ENCODE peak calls at places on chromosomes 6 and 20, in ten cellular contexts. J is retinal pigment epithelial cell, Q is Peyer's patch, E is GM12864, L is upper lobe of right lung, X is cardiac fibroblast, W is heart right ventricle, I is psoas muscle, S is breast epithelium, Y is astrocyte of the spinal cord. M is an unnamed sample.
A peak's percentile ranks its signal among the peaks of the same experiment; 100 is the strongest.

GRCh38 chr6:113461153-113461897 is 395.8 kb upstream of the MARCKS start:
- DNase-seq in E (no peak), W (no peak), J (no peak), Y (no peak), S (no peak), I (no peak), L (no peak), X (peak; percentile 44), Q (no peak), M (no peak)

GRCh38 chr20:43404880-43405279 is 52.8 kb upstream of the SRSF6 start:
- DNase-seq in Q (no peak), I (no peak), S (no peak), Y (no peak), X (peak; percentile 24), J (no peak), W (no peak), E (no peak), L (no peak), M (no peak)

GRCh38 chr6:54846857-54847721 is 518 bp downstream of the FAM83B start:
- DNase-seq in Q (no peak), I (no peak), Y (no peak), W (peak; percentile 19), X (no peak), L (no peak), S (no peak), J (no peak), E (no peak), M (no peak)

GRCh38 chr6:158472453-158472852 is 87.4 kb upstream of the TMEM181 start:
- DNase-seq in S (no peak), W (no peak), J (no peak), L (no peak), Y (no peak), E (no peak), Q (no peak), X (no peak), I (no peak), M (no peak)

GRCh38 chr6:139161169-139161568 is 26.3 kb downstream of the HECA start:
- DNase-seq in Y (peak; percentile 75), X (peak; percentile 53), I (no peak), L (no peak), S (no peak), W (no peak), E (no peak), Q (peak; percentile 64), J (no peak), M (no peak)

GRCh38 chr6:108091288-108091687 is 16.7 kb upstream of the OSTM1 start:
- DNase-seq in L (no peak), E (no peak), Y (no peak), S (no peak), Q (no peak), J (no peak), W (no peak), I (no peak), X (no peak), M (no peak)

GRCh38 chr6:137958809-137959565 is 91.9 kb downstream of the TNFAIP3 start:
- DNase-seq in I (no peak), Y (no peak), J (no peak), X (peak; percentile 84), Q (no peak), E (no peak), W (no peak), L (no peak), S (no peak), M (peak; percentile 28)

GRCh38 chr6:170297577-170298330 is 6.9 kb upstream of the DLL1 start:
- DNase-seq in E (no peak), X (no peak), L (no peak), Q (no peak), W (no peak), I (no peak), J (no peak), Y (no peak), S (no peak), M (no peak)

GRCh38 chr6:33212857-33213165 is 4.5 kb downstream of the RING1 start:
- DNase-seq in W (no peak), E (no peak), Q (no peak), J (no peak), Y (no peak), S (no peak), X (peak; percentile 14), I (no peak), L (no peak), M (no peak)

GRCh38 chr6:33209856-33210255 is 1.6 kb downstream of the RING1 start:
- DNase-seq in Q (no peak), S (no peak), W (no peak), E (no peak), X (no peak), L (no peak), J (no peak), Y (no peak), I (no peak), M (no peak)

GRCh38 chr6:33213166-33213988 is 5.1 kb downstream of the RING1 start:
- DNase-seq in W (no peak), E (no peak), L (no peak), S (no peak), J (no peak), Q (no peak), X (peak; percentile 16), I (no peak), Y (no peak), M (no peak)

GRCh38 chr6:33211136-33211535 is 2.8 kb downstream of the RING1 start:
- DNase-seq in W (no peak), E (no peak), Q (no peak), Y (no peak), J (no peak), L (no peak), X (no peak), I (no peak), S (no peak), M (no peak)

DNA sequence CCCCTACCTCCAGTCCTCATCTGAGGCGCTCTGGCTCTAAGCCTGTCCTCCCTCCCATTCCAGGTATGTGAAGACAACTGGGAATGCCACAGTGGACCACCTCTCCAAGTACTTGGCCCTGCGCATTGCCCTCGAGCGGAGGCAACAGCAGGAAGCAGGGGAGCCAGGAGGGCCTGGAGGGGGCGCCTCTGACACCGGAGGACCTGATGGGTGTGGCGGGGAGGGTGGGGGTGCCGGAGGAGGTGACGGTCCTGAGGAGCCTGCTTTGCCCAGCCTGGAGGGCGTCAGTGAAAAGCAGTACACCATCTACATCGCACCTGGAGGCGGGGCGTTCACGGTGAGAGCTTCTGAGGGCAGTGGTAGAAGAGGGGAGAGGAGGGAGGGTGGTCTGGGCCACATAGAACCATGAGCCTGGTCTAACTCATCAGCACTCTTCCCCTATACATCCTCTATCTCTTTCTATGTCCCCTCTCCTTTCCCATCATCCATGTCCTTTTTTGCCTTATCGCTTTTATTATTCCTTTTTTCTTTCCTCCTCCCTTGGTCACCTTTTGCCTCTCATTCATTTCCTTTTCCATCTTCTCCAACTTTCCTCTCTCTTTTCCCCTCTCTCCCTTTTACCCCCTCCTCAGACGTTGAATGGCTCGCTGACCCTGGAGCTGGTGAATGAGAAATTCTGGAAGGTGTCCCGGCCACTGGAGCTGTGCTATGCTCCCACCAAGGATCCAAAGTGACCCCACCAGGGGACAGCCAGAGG is 3.5 kb downstream of the RING1 start:
- DNase-seq in S (no peak), W (no peak), Q (no peak), I (no peak), E (no peak), L (no peak), X (no peak), Y (no peak), J (no peak), M (no peak)
- TF ChIP-seq CTCF in S (no peak), W (no peak), Q (no peak), I (no peak), E (no peak), L (no peak), X (no peak), Y (no peak), J (no peak), M (no peak)

DNA sequence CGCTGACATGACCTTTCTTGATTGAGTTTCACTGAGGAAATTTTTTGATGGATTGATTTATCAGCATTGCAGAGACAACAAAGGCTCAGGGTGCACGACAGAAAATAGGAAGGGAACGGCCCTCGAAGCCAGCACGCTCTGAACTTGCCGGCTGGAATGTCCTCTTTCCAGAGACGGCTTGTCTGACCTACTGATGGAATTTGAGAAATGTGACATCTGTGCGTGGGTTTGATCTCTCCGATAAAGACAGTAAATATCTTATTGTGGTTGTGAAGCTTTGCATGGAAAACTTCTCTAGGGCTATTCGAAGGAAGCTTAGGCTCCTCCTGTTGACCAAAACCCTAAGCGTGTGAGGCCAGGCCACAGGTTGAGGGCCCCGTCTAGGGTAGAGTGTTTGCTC is 247.4 kb downstream of the ZNF217 start:
- DNase-seq in E (no peak), X (no peak), Q (no peak), L (no peak), J (no peak), Y (no peak), S (no peak), W (no peak), I (no peak), M (no peak)
- H3K4me3 ChIP-seq in E (no peak overlapping the region), X (no peak overlapping the region), Q (no peak overlapping the region), L (no peak overlapping the region), J (no peak overlapping the region), Y (no peak overlapping the region), S (no peak overlapping the region), W (no peak overlapping the region), I (no peak overlapping the region), M (no peak overlapping the region)

GRCh38 chr6:220312-220711 is 72.0 kb upstream of the DUSP22 start:
- DNase-seq in W (no peak), I (no peak), X (no peak), Q (no peak), E (no peak), Y (no peak), S (no peak), L (no peak), J (no peak), M (no peak)

GRCh38 chr6:223136-223535 is 69.2 kb upstream of the DUSP22 start:
- DNase-seq in Y (no peak), X (no peak), W (no peak), I (no peak), S (no peak), J (no peak), L (peak; percentile 16), E (no peak), Q (no peak), M (no peak)

GRCh38 chr6:222468-222867 is 69.8 kb upstream of the DUSP22 start:
- DNase-seq in J (no peak), E (no peak), I (no peak), X (no peak), Q (no peak), S (no peak), L (no peak), W (no peak), Y (no peak), M (no peak)

GRCh38 chr6:220736-221475 is 71.4 kb upstream of the DUSP22 start:
- DNase-seq in S (no peak), E (no peak), I (no peak), X (peak; percentile 17), W (no peak), Q (no peak), Y (peak; percentile 13), J (no peak), L (peak; percentile 30), M (no peak)

GRCh38 chr6:221531-222349 is 70.5 kb upstream of the DUSP22 start:
- DNase-seq in S (no peak), Q (no peak), L (no peak), J (no peak), X (peak; percentile 15), E (no peak), I (no peak), Y (peak; percentile 45), W (no peak), M (no peak)
- TF ChIP-seq CTCF in S (no peak), Q (no peak), L (no peak), J (no peak), X (no peak), E (no peak), I (no peak), Y (no peak), W (no peak), M (no peak)

GRCh38 chr20:46786566-46786965 is 77.1 kb downstream of the SLC2A10 start:
- DNase-seq in L (no peak), I (no peak), J (no peak), E (no peak), W (no peak), S (no peak), X (no peak), Q (no peak), Y (no peak), M (no peak)

GRCh38 chr20:46779831-46780230 is 70.4 kb downstream of the SLC2A10 start:
- DNase-seq in E (no peak), Y (no peak), Q (no peak), I (no peak), J (no peak), L (no peak), X (no peak), S (no peak), W (no peak), M (no peak)

GRCh38 chr20:46785958-46786357 is 76.5 kb downstream of the SLC2A10 start:
- DNase-seq in J (no peak), W (no peak), S (no peak), E (no peak), X (no peak), L (no peak), Q (no peak), Y (no peak), I (no peak), M (no peak)

GRCh38 chr20:46787986-46788762 is 78.7 kb downstream of the SLC2A10 start:
- DNase-seq in Q (no peak), W (no peak), E (no peak), X (no peak), S (no peak), I (no peak), L (no peak), J (no peak), Y (no peak), M (no peak)

GRCh38 chr20:46784450-46785127 is 75.1 kb downstream of the SLC2A10 start:
- DNase-seq in E (no peak), W (no peak), X (peak; percentile 9), L (no peak), J (no peak), S (no peak), I (no peak), Y (peak; percentile 28), Q (no peak), M (no peak)
- H3K4me3 ChIP-seq in E (no peak overlapping the region), W (no peak overlapping the region), X (no peak overlapping the region), L (no peak overlapping the region), J (no peak overlapping the region), S (no peak overlapping the region), I (no peak overlapping the region), Y (no peak overlapping the region), Q (no peak overlapping the region), M (no peak overlapping the region)